ENCODE peak calls at places on chromosome 12, in eight cellular contexts. One of them, this sample, is unnamed.

GRCh38 chr12:88553941-88554658 is 26.2 kb downstream of the KITLG start:
- DNase-seq in heart right ventricle: no peak
- DNase-seq in dorsolateral prefrontal cortex: no peak
- DNase-seq in T follicular helper cell: no peak
- DNase-seq in HTR-8/SVneo: no peak
- DNase-seq in H9: no peak
- DNase-seq in GM18507: no peak
- DNase-seq in cardiac muscle cell: peak
- DNase-seq in this sample: no peak

GRCh38 chr12:70248916-70249315 is 5.7 kb downstream of the CNOT2 start:
- DNase-seq in GM18507: no peak
- DNase-seq in H9: no peak
- DNase-seq in heart right ventricle: no peak
- DNase-seq in T follicular helper cell: no peak
- DNase-seq in HTR-8/SVneo: no peak
- DNase-seq in cardiac muscle cell: peak
- DNase-seq in dorsolateral prefrontal cortex: no peak
- DNase-seq in this sample: no peak

GRCh38 chr12:24133385-24133784 is 183.9 kb upstream of the SOX5 start:
- DNase-seq in cardiac muscle cell: no peak
- DNase-seq in H9: peak
- DNase-seq in GM18507: no peak
- DNase-seq in T follicular helper cell: no peak
- DNase-seq in heart right ventricle: no peak
- DNase-seq in dorsolateral prefrontal cortex: no peak
- DNase-seq in HTR-8/SVneo: no peak
- DNase-seq in this sample: no peak

GRCh38 chr12:53569174-53569557 is 57.0 kb downstream of the ATF7 start:
- DNase-seq in T follicular helper cell: no peak
- DNase-seq in HTR-8/SVneo: no peak
- DNase-seq in dorsolateral prefrontal cortex: no peak
- DNase-seq in cardiac muscle cell: peak
- DNase-seq in H9: no peak
- DNase-seq in GM18507: no peak
- DNase-seq in heart right ventricle: no peak
- DNase-seq in this sample: no peak

GRCh38 chr12:121711925-121712461 is 559 bp upstream of the TMEM120B start:
- DNase-seq in T follicular helper cell: no peak
- DNase-seq in HTR-8/SVneo: peak
- DNase-seq in dorsolateral prefrontal cortex: peak
- DNase-seq in GM18507: no peak
- DNase-seq in cardiac muscle cell: peak
- DNase-seq in heart right ventricle: peak
- DNase-seq in H9: no peak
- DNase-seq in this sample: peak

GRCh38 chr12:120760349-120761245 is 35.0 kb downstream of the ACADS start:
- DNase-seq in GM18507: no peak
- DNase-seq in T follicular helper cell: no peak
- DNase-seq in heart right ventricle: no peak
- DNase-seq in HTR-8/SVneo: no peak
- DNase-seq in H9: no peak
- DNase-seq in dorsolateral prefrontal cortex: no peak
- DNase-seq in cardiac muscle cell: no peak
- DNase-seq in this sample: no peak

GRCh38 chr12:7868391-7868790 is 4.3 kb downstream of the SLC2A14 start:
- DNase-seq in H9: no peak
- DNase-seq in GM18507: no peak
- DNase-seq in HTR-8/SVneo: no peak
- DNase-seq in T follicular helper cell: no peak
- DNase-seq in heart right ventricle: no peak
- DNase-seq in dorsolateral prefrontal cortex: no peak
- DNase-seq in cardiac muscle cell: no peak
- DNase-seq in this sample: no peak

GRCh38 chr12:98421336-98421735 is 94.1 kb upstream of the TMPO start:
- DNase-seq in T follicular helper cell: no peak
- DNase-seq in H9: no peak
- DNase-seq in GM18507: no peak
- DNase-seq in cardiac muscle cell: no peak
- DNase-seq in HTR-8/SVneo: no peak
- DNase-seq in dorsolateral prefrontal cortex: no peak
- DNase-seq in heart right ventricle: no peak
- DNase-seq in this sample: no peak

GRCh38 chr12:103657331-103657730 is 70.3 kb downstream of the STAB2 start:
- DNase-seq in heart right ventricle: no peak
- DNase-seq in cardiac muscle cell: peak
- DNase-seq in H9: no peak
- DNase-seq in HTR-8/SVneo: no peak
- DNase-seq in T follicular helper cell: no peak
- DNase-seq in GM18507: no peak
- DNase-seq in dorsolateral prefrontal cortex: no peak
- DNase-seq in this sample: no peak

GRCh38 chr12:122079038-122079531 is 529 bp downstream of the MLXIP start:
- DNase-seq in T follicular helper cell: no peak
- DNase-seq in GM18507: no peak
- DNase-seq in cardiac muscle cell: no peak
- DNase-seq in heart right ventricle: no peak
- DNase-seq in dorsolateral prefrontal cortex: no peak
- DNase-seq in H9: peak
- DNase-seq in HTR-8/SVneo: no peak
- DNase-seq in this sample: no peak

GRCh38 chr12:125140918-125141573 is 75.8 kb downstream of the AACS start:
- DNase-seq in heart right ventricle: no peak
- DNase-seq in cardiac muscle cell: peak
- DNase-seq in T follicular helper cell: no peak
- DNase-seq in dorsolateral prefrontal cortex: no peak
- DNase-seq in H9: no peak
- DNase-seq in GM18507: no peak
- DNase-seq in HTR-8/SVneo: peak
- DNase-seq in this sample: no peak

GRCh38 chr12:74449872-74450271 is 87.8 kb upstream of the ATXN7L3B start:
- DNase-seq in HTR-8/SVneo: peak
- DNase-seq in heart right ventricle: no peak
- DNase-seq in cardiac muscle cell: no peak
- DNase-seq in T follicular helper cell: no peak
- DNase-seq in GM18507: no peak
- DNase-seq in H9: no peak
- DNase-seq in dorsolateral prefrontal cortex: no peak
- DNase-seq in this sample: no peak

GRCh38 chr12:115752913-115753726 is 524.4 kb downstream of the MED13L start:
- DNase-seq in GM18507: no peak
- DNase-seq in cardiac muscle cell: peak
- DNase-seq in T follicular helper cell: no peak
- DNase-seq in HTR-8/SVneo: peak
- DNase-seq in dorsolateral prefrontal cortex: peak
- DNase-seq in H9: peak
- DNase-seq in heart right ventricle: no peak
- DNase-seq in this sample: no peak

GRCh38 chr12:117098361-117099217 is 627 bp downstream of the TESC start:
- DNase-seq in heart right ventricle: peak
- DNase-seq in GM18507: peak
- DNase-seq in H9: no peak
- DNase-seq in HTR-8/SVneo: no peak
- DNase-seq in dorsolateral prefrontal cortex: no peak
- DNase-seq in T follicular helper cell: no peak
- DNase-seq in cardiac muscle cell: no peak
- DNase-seq in this sample: no peak

GRCh38 chr12:131831021-131831571 is 2.9 kb downstream of the MMP17 start:
- DNase-seq in HTR-8/SVneo: no peak
- DNase-seq in H9: no peak
- DNase-seq in cardiac muscle cell: peak
- DNase-seq in GM18507: no peak
- DNase-seq in dorsolateral prefrontal cortex: no peak
- DNase-seq in T follicular helper cell: no peak
- DNase-seq in heart right ventricle: no peak
- DNase-seq in this sample: no peak

GRCh38 chr12:115867854-115868253 is 409.6 kb downstream of the MED13L start:
- DNase-seq in H9: no peak
- DNase-seq in T follicular helper cell: no peak
- DNase-seq in dorsolateral prefrontal cortex: no peak
- DNase-seq in GM18507: no peak
- DNase-seq in cardiac muscle cell: no peak
- DNase-seq in heart right ventricle: no peak
- DNase-seq in HTR-8/SVneo: no peak
- DNase-seq in this sample: no peak

GRCh38 chr12:12987421-12987820 is 12.6 kb downstream of the HEBP1 start:
- DNase-seq in cardiac muscle cell: no peak
- DNase-seq in GM18507: no peak
- DNase-seq in heart right ventricle: no peak
- DNase-seq in HTR-8/SVneo: no peak
- DNase-seq in dorsolateral prefrontal cortex: no peak
- DNase-seq in T follicular helper cell: no peak
- DNase-seq in H9: no peak
- DNase-seq in this sample: no peak

GRCh38 chr12:21526053-21526452 is at the start of gene SPX:
- DNase-seq in T follicular helper cell: no peak
- DNase-seq in heart right ventricle: no peak
- DNase-seq in HTR-8/SVneo: peak
- DNase-seq in H9: no peak
- DNase-seq in GM18507: no peak
- DNase-seq in cardiac muscle cell: peak
- DNase-seq in dorsolateral prefrontal cortex: no peak
- DNase-seq in this sample: no peak

GRCh38 chr12:111488271-111488670 is 82.5 kb downstream of the SH2B3 start:
- DNase-seq in HTR-8/SVneo: no peak
- DNase-seq in GM18507: no peak
- DNase-seq in dorsolateral prefrontal cortex: no peak
- DNase-seq in H9: no peak
- DNase-seq in T follicular helper cell: no peak
- DNase-seq in heart right ventricle: peak
- DNase-seq in cardiac muscle cell: peak
- DNase-seq in this sample: no peak

GRCh38 chr12:116376354-116377193 is 99.1 kb upstream of the MED13L start:
- DNase-seq in heart right ventricle: no peak
- DNase-seq in HTR-8/SVneo: no peak
- DNase-seq in dorsolateral prefrontal cortex: no peak
- DNase-seq in GM18507: no peak
- DNase-seq in T follicular helper cell: no peak
- DNase-seq in H9: no peak
- DNase-seq in cardiac muscle cell: peak
- DNase-seq in this sample: no peak

GRCh38 chr12:43072431-43072830 is 479.6 kb downstream of the ADAMTS20 start:
- DNase-seq in GM18507: no peak
- DNase-seq in cardiac muscle cell: no peak
- DNase-seq in T follicular helper cell: no peak
- DNase-seq in dorsolateral prefrontal cortex: no peak
- DNase-seq in H9: no peak
- DNase-seq in heart right ventricle: no peak
- DNase-seq in HTR-8/SVneo: no peak
- DNase-seq in this sample: no peak

GRCh38 chr12:6222009-6222702 is 22.0 kb downstream of the CD9 start:
- DNase-seq in cardiac muscle cell: no peak
- DNase-seq in heart right ventricle: no peak
- DNase-seq in dorsolateral prefrontal cortex: no peak
- DNase-seq in HTR-8/SVneo: no peak
- DNase-seq in GM18507: no peak
- DNase-seq in H9: no peak
- DNase-seq in T follicular helper cell: no peak
- DNase-seq in this sample: no peak

GRCh38 chr12:117112268-117112595 is 13.0 kb upstream of the TESC start:
- DNase-seq in cardiac muscle cell: no peak
- DNase-seq in GM18507: no peak
- DNase-seq in HTR-8/SVneo: no peak
- DNase-seq in heart right ventricle: no peak
- DNase-seq in H9: no peak
- DNase-seq in dorsolateral prefrontal cortex: no peak
- DNase-seq in T follicular helper cell: no peak
- DNase-seq in this sample: no peak

GRCh38 chr12:68294246-68294645 is 37.9 kb downstream of the MDM1 start:
- DNase-seq in H9: no peak
- DNase-seq in GM18507: no peak
- DNase-seq in T follicular helper cell: no peak
- DNase-seq in dorsolateral prefrontal cortex: no peak
- DNase-seq in HTR-8/SVneo: no peak
- DNase-seq in heart right ventricle: no peak
- DNase-seq in cardiac muscle cell: peak
- DNase-seq in this sample: no peak

GRCh38 chr12:13566286-13566685 is 369.8 kb downstream of the EMP1 start:
- DNase-seq in cardiac muscle cell: no peak
- DNase-seq in HTR-8/SVneo: no peak
- DNase-seq in heart right ventricle: no peak
- DNase-seq in GM18507: no peak
- DNase-seq in dorsolateral prefrontal cortex: no peak
- DNase-seq in H9: no peak
- DNase-seq in T follicular helper cell: no peak
- DNase-seq in this sample: no peak

GRCh38 chr12:10304161-10304574 is 3.5 kb upstream of the KLRD1 start:
- DNase-seq in T follicular helper cell: no peak
- DNase-seq in heart right ventricle: no peak
- DNase-seq in dorsolateral prefrontal cortex: no peak
- DNase-seq in cardiac muscle cell: no peak
- DNase-seq in GM18507: no peak
- DNase-seq in H9: no peak
- DNase-seq in HTR-8/SVneo: peak
- DNase-seq in this sample: no peak

GRCh38 chr12:21456291-21456780 is 18.9 kb downstream of the PYROXD1 start:
- DNase-seq in GM18507: no peak
- DNase-seq in HTR-8/SVneo: no peak
- DNase-seq in H9: no peak
- DNase-seq in dorsolateral prefrontal cortex: no peak
- DNase-seq in T follicular helper cell: peak
- DNase-seq in cardiac muscle cell: no peak
- DNase-seq in heart right ventricle: no peak
- DNase-seq in this sample: no peak

GRCh38 chr12:121964813-121965643 is 46.6 kb downstream of the CFAP251 start:
- DNase-seq in GM18507: no peak
- DNase-seq in cardiac muscle cell: peak
- DNase-seq in T follicular helper cell: no peak
- DNase-seq in H9: no peak
- DNase-seq in heart right ventricle: no peak
- DNase-seq in dorsolateral prefrontal cortex: no peak
- DNase-seq in HTR-8/SVneo: peak
- DNase-seq in this sample: no peak

GRCh38 chr12:75979181-75979580 is 52.4 kb downstream of the PHLDA1 start:
- DNase-seq in cardiac muscle cell: no peak
- DNase-seq in HTR-8/SVneo: peak
- DNase-seq in dorsolateral prefrontal cortex: no peak
- DNase-seq in T follicular helper cell: no peak
- DNase-seq in GM18507: no peak
- DNase-seq in heart right ventricle: no peak
- DNase-seq in H9: no peak
- DNase-seq in this sample: peak

GRCh38 chr12:12726543-12727093 is 9.4 kb downstream of the CDKN1B start:
- DNase-seq in dorsolateral prefrontal cortex: no peak
- DNase-seq in HTR-8/SVneo: peak
- DNase-seq in heart right ventricle: no peak
- DNase-seq in cardiac muscle cell: peak
- DNase-seq in H9: no peak
- DNase-seq in GM18507: no peak
- DNase-seq in T follicular helper cell: no peak
- DNase-seq in this sample: no peak

GRCh38 chr12:13661005-13661887 is 320.2 kb downstream of the GRIN2B start:
- DNase-seq in dorsolateral prefrontal cortex: peak
- DNase-seq in T follicular helper cell: no peak
- DNase-seq in GM18507: no peak
- DNase-seq in H9: peak
- DNase-seq in heart right ventricle: peak
- DNase-seq in cardiac muscle cell: peak
- DNase-seq in HTR-8/SVneo: no peak
- DNase-seq in this sample: no peak

GRCh38 chr12:108175310-108175709 is 46.2 kb downstream of the WSCD2 start:
- DNase-seq in HTR-8/SVneo: no peak
- DNase-seq in T follicular helper cell: no peak
- DNase-seq in cardiac muscle cell: peak
- DNase-seq in GM18507: no peak
- DNase-seq in dorsolateral prefrontal cortex: peak
- DNase-seq in heart right ventricle: no peak
- DNase-seq in H9: no peak
- DNase-seq in this sample: no peak

GRCh38 chr12:82359115-82359478 is 768 bp downstream of the METTL25 start:
- DNase-seq in cardiac muscle cell: peak
- DNase-seq in heart right ventricle: peak
- DNase-seq in HTR-8/SVneo: no peak
- DNase-seq in dorsolateral prefrontal cortex: no peak
- DNase-seq in H9: peak
- DNase-seq in T follicular helper cell: no peak
- DNase-seq in GM18507: no peak
- DNase-seq in this sample: no peak

GRCh38 chr12:25590021-25590721 is 37.1 kb upstream of the LMNTD1 start:
- DNase-seq in dorsolateral prefrontal cortex: no peak
- DNase-seq in GM18507: no peak
- DNase-seq in HTR-8/SVneo: no peak
- DNase-seq in H9: no peak
- DNase-seq in heart right ventricle: no peak
- DNase-seq in T follicular helper cell: no peak
- DNase-seq in cardiac muscle cell: no peak
- DNase-seq in this sample: no peak